ENCODE peak calls at places on chromosomes 11 and 22, in four cellular contexts. H is frontal cortex, R is SK-N-SH, V is NCI-H1436. G is an unnamed sample.

GRCh38 chr22:27175974-27176373 is 518.6 kb downstream of the MIAT start:
- DNase-seq in H (no peak), R (no peak), V (no peak), G (no peak)

GRCh38 chr11:1225386-1226225 is 2.7 kb downstream of the MUC5B start:
- DNase-seq in R (peak), V (no peak), H (no peak), G (no peak)

GRCh38 chr11:11995601-11996000 is 12.8 kb downstream of the DKK3 start:
- DNase-seq in R (no peak), V (no peak), H (no peak), G (no peak)

GRCh38 chr11:128948583-128948982 is 5.9 kb upstream of the TP53AIP1 start:
- DNase-seq in H (no peak), V (no peak), R (no peak), G (no peak)

GRCh38 chr11:58059011-58059358 is 28.2 kb downstream of the OR6Q1 start:
- DNase-seq in V (no peak), H (no peak), R (no peak), G (no peak)

GRCh38 chr22:24357547-24357946 is 69.9 kb upstream of the ADORA2A start:
- DNase-seq in R (no peak), H (no peak), V (no peak), G (no peak)

GRCh38 chr11:2750101-2750509 is 50.3 kb upstream of the KCNQ1OT1 start:
- DNase-seq in V (no peak), H (no peak), R (no peak), G (no peak)

GRCh38 chr11:46898396-46899095 is 19.8 kb downstream of the LRP4 start:
- DNase-seq in H (no peak), V (no peak), R (no peak), G (no peak)

GRCh38 chr11:63838150-63838681 is 694 bp upstream of the MARK2 start:
- DNase-seq in H (no peak), V (no peak), R (no peak), G (no peak)

GRCh38 chr11:123519055-123519796 is 89.2 kb downstream of the GRAMD1B start:
- DNase-seq in R (peak), H (peak), V (no peak), G (no peak)

GRCh38 chr11:122645847-122646246 is 9.7 kb upstream of the UBASH3B start:
- DNase-seq in V (no peak), R (no peak), H (no peak), G (no peak)

GRCh38 chr11:120610101-120610500 is 98.6 kb downstream of the GRIK4 start:
- DNase-seq in H (no peak), V (no peak), R (no peak), G (no peak)

GRCh38 chr11:94028436-94028835 is 7.3 kb downstream of the HEPHL1 start:
- DNase-seq in H (no peak), V (no peak), R (no peak), G (no peak)

GRCh38 chr22:30481711-30482110 is 9.9 kb upstream of the SEC14L3 start:
- DNase-seq in V (no peak), R (no peak), H (no peak), G (no peak)

GRCh38 chr11:119419834-119420492 is 3.0 kb downstream of the THY1 start:
- DNase-seq in R (no peak), V (no peak), H (no peak), G (no peak)

GRCh38 chr22:45083659-45084305 is 74.0 kb upstream of the PHF21B start:
- DNase-seq in R (no peak), H (no peak), V (no peak), G (no peak)

GRCh38 chr11:2586091-2586792 is 113.6 kb downstream of the KCNQ1OT1 start:
- DNase-seq in H (peak), R (peak), V (no peak), G (no peak)

GRCh38 chr11:132220464-132220863 is 850.0 kb downstream of the NTM start:
- DNase-seq in V (no peak), R (no peak), H (no peak), G (no peak)

GRCh38 chr11:61747389-61748285 is 4.8 kb upstream of the MYRF start:
- DNase-seq in H (peak), R (peak), V (peak), G (peak)

GRCh38 chr11:5499671-5500070 is 10.1 kb downstream of the UBQLN3 start:
- DNase-seq in V (no peak), R (no peak), H (no peak), G (no peak)

GRCh38 chr11:112785104-112785503 is 176.1 kb upstream of the NCAM1 start:
- DNase-seq in R (no peak), H (no peak), V (no peak), G (no peak)

GRCh38 chr11:75261902-75262361 is 21.4 kb downstream of the TPBGL start:
- DNase-seq in R (no peak), V (no peak), H (no peak), G (no peak)

GRCh38 chr11:2589538-2589934 is 110.3 kb downstream of the KCNQ1OT1 start:
- DNase-seq in V (no peak), H (peak), R (peak), G (no peak)

GRCh38 chr11:19437760-19438159 is 197.0 kb upstream of the E2F8 start:
- DNase-seq in V (no peak), H (no peak), R (no peak), G (no peak)

GRCh38 chr11:108559340-108559739 is 34.2 kb downstream of the EXPH5 start:
- DNase-seq in V (no peak), R (no peak), H (no peak), G (no peak)

GRCh38 chr11:46264976-46265375 is 12.5 kb upstream of the CREB3L1 start:
- DNase-seq in V (no peak), R (no peak), H (no peak), G (no peak)

GRCh38 chr11:117876341-117877119 is at the start of gene FXYD6:
- DNase-seq in R (peak), V (peak), H (peak), G (no peak)

GRCh38 chr11:128227466-128227865 is 359.9 kb downstream of the ETS1 start:
- DNase-seq in R (no peak), H (no peak), V (no peak), G (no peak)

G was measured in SHP77 treated with DMSO at 0.1 percent for 48 hours.